ENCODE peak calls at places on chromosomes 3 and 15, in six cellular contexts. D is suprapubic skin; J is GM03348; H is activated CD4-positive, CD25-positive, alpha-beta regulatory T cell; Y is left lung; W is A673. I is an unnamed sample.
A peak's percentile ranks its signal among the peaks of the same experiment; 100 is the strongest.

GRCh38 chr3:43873723-43874122 is 183.0 kb downstream of the ABHD5 start:
- DNase-seq in D (no peak), J (no peak), H (no peak), Y (no peak), W (no peak), I (no peak)

GRCh38 chr3:30112904-30113484 is 493.4 kb upstream of the TGFBR2 start:
- DNase-seq in D (no peak), J (peak; percentile 48), H (no peak), Y (no peak), W (peak; percentile 79), I (no peak)

GRCh38 chr3:172519241-172519640 is 4.0 kb downstream of the TNFSF10 start:
- DNase-seq in D (no peak), J (no peak), H (no peak), Y (no peak), W (no peak), I (no peak)

GRCh38 chr3:117820900-117821299 is 1111.3 kb downstream of the TUSC7 start:
- DNase-seq in D (no peak), J (peak; percentile 3), H (no peak), Y (no peak), W (no peak), I (no peak)

GRCh38 chr3:9278498-9278897 is 29.1 kb upstream of the SRGAP3 start:
- DNase-seq in D (no peak), J (no peak), H (no peak), Y (no peak), W (no peak), I (no peak)

GRCh38 chr3:14476583-14477265 is 63.4 kb downstream of the GRIP2 start:
- DNase-seq in D (no peak), J (no peak), H (no peak), Y (no peak), W (no peak), I (no peak)

GRCh38 chr15:34927726-34928125 is 41.8 kb downstream of the AQR start:
- DNase-seq in D (no peak), J (no peak), H (no peak), Y (no peak), W (no peak), I (no peak)

GRCh38 chr3:161150001-161150525 is 44.9 kb upstream of the B3GALNT1 start:
- DNase-seq in D (no peak), J (no peak), H (no peak), Y (no peak), W (no peak), I (no peak)

GRCh38 chr3:21486381-21486935 is 264.6 kb downstream of the ZNF385D start:
- DNase-seq in D (no peak), J (peak; percentile 12), H (no peak), Y (no peak), W (no peak), I (no peak)

GRCh38 chr3:187264051-187264450 is 27.5 kb downstream of the MASP1 start:
- DNase-seq in D (no peak), J (peak; percentile 55), H (no peak), Y (no peak), W (no peak), I (no peak)

GRCh38 chr15:58285212-58285920 is 146.4 kb upstream of the LIPC start:
- DNase-seq in D (no peak), J (no peak), H (no peak), Y (no peak), W (no peak), I (no peak)

GRCh38 chr3:34276342-34276741 is 477.9 kb downstream of the PDCD6IP start:
- DNase-seq in D (no peak), J (no peak), H (no peak), Y (no peak), W (peak; percentile 92), I (no peak)

GRCh38 chr3:170321326-170322034 is 36.0 kb upstream of the SKIL start:
- DNase-seq in D (no peak), J (no peak), H (no peak), Y (peak; percentile 84), W (no peak), I (no peak)

GRCh38 chr3:183158552-183159006 is 4.0 kb downstream of the LAMP3 start:
- DNase-seq in D (no peak), J (peak; percentile 21), H (no peak), Y (no peak), W (peak; percentile 42), I (no peak)

GRCh38 chr3:55668359-55668758 is 181.3 kb upstream of the WNT5A start:
- DNase-seq in D (no peak), J (no peak), H (no peak), Y (no peak), W (no peak), I (no peak)

GRCh38 chr3:14605070-14605469 is 46.5 kb upstream of the CCDC174 start:
- DNase-seq in D (no peak), J (no peak), H (no peak), Y (no peak), W (no peak), I (no peak)

GRCh38 chr3:51974963-51975856 is at the start of gene ABHD14A:
- DNase-seq in D (no peak), J (peak; percentile 95), H (peak; percentile 49), Y (peak; percentile 95), W (peak; percentile 55), I (peak; percentile 57)

GRCh38 chr3:28317438-28318022 is 31.0 kb upstream of the ZCWPW2 start:
- DNase-seq in D (no peak), J (peak; percentile 43), H (peak; percentile 2), Y (no peak), W (peak; percentile 71), I (no peak)

GRCh38 chr3:2514031-2514430 is 415.4 kb downstream of the CNTN4 start:
- DNase-seq in D (no peak), J (no peak), H (no peak), Y (no peak), W (no peak), I (no peak)